ENCODE peak calls at places on chromosomes 1 and 21, in six cellular contexts. One of them, this sample, is unnamed.
A peak's percentile ranks its signal among the peaks of the same experiment; 100 is the strongest.

GRCh38 chr1:163450986-163451385 is 129.2 kb downstream of the NUF2 start:
- DNase-seq in Daoy: no peak
- DNase-seq in activated T-helper 1 cell treated with anti-CD3 and anti-CD28 coated beads, Interleukin-12 subunit alpha, Interleukin-12 subunit beta, Interleukin-2, Interleukin-4 antibody, amounts not matched to agents 30 ng/mL and 10 ng/mL and 1 ng/mL, durations not matched to agents 14 hours and 24 hours and 36 hours: no peak
- DNase-seq in left ventricle myocardium superior: no peak
- DNase-seq in NCI-H1436: no peak
- DNase-seq in NCI-H226: no peak
- DNase-seq in this sample: no peak

GRCh38 chr1:29259802-29260441 is 23.6 kb downstream of the PTPRU start:
- DNase-seq in left ventricle myocardium superior: peak; percentile 79
- DNase-seq in NCI-H226: no peak
- DNase-seq in activated T-helper 1 cell treated with anti-CD3 and anti-CD28 coated beads, Interleukin-12 subunit alpha, Interleukin-12 subunit beta, Interleukin-2, Interleukin-4 antibody, amounts not matched to agents 30 ng/mL and 10 ng/mL and 1 ng/mL, durations not matched to agents 14 hours and 24 hours and 36 hours: peak; percentile 16
- DNase-seq in Daoy: peak; percentile 39
- DNase-seq in NCI-H1436: no peak
- DNase-seq in this sample: peak; percentile 64

GRCh38 chr1:65066379-65066765 is 81.6 kb upstream of the AK4 start:
- DNase-seq in activated T-helper 1 cell treated with anti-CD3 and anti-CD28 coated beads, Interleukin-12 subunit alpha, Interleukin-12 subunit beta, Interleukin-2, Interleukin-4 antibody, amounts not matched to agents 30 ng/mL and 10 ng/mL and 1 ng/mL, durations not matched to agents 14 hours and 24 hours and 36 hours: no peak
- DNase-seq in NCI-H1436: no peak
- DNase-seq in Daoy: no peak
- DNase-seq in NCI-H226: no peak
- DNase-seq in left ventricle myocardium superior: no peak
- DNase-seq in this sample: no peak

GRCh38 chr21:45996311-45997204 is 15.0 kb downstream of the COL6A1 start:
- DNase-seq in Daoy: no peak
- DNase-seq in NCI-H226: no peak
- DNase-seq in left ventricle myocardium superior: peak; percentile 26
- DNase-seq in activated T-helper 1 cell treated with anti-CD3 and anti-CD28 coated beads, Interleukin-12 subunit alpha, Interleukin-12 subunit beta, Interleukin-2, Interleukin-4 antibody, amounts not matched to agents 30 ng/mL and 10 ng/mL and 1 ng/mL, durations not matched to agents 14 hours and 24 hours and 36 hours: no peak
- DNase-seq in NCI-H1436: no peak
- DNase-seq in this sample: no peak

GRCh38 chr1:92327794-92328193 is 28.9 kb downstream of the RPAP2 start:
- DNase-seq in Daoy: no peak
- DNase-seq in activated T-helper 1 cell treated with anti-CD3 and anti-CD28 coated beads, Interleukin-12 subunit alpha, Interleukin-12 subunit beta, Interleukin-2, Interleukin-4 antibody, amounts not matched to agents 30 ng/mL and 10 ng/mL and 1 ng/mL, durations not matched to agents 14 hours and 24 hours and 36 hours: no peak
- DNase-seq in left ventricle myocardium superior: no peak
- DNase-seq in NCI-H1436: no peak
- DNase-seq in NCI-H226: no peak
- DNase-seq in this sample: no peak

GRCh38 chr1:35031103-35031452 is 667 bp downstream of the ZMYM6 start:
- DNase-seq in left ventricle myocardium superior: peak; percentile 31
- DNase-seq in NCI-H1436: no peak
- DNase-seq in Daoy: peak; percentile 63
- DNase-seq in activated T-helper 1 cell treated with anti-CD3 and anti-CD28 coated beads, Interleukin-12 subunit alpha, Interleukin-12 subunit beta, Interleukin-2, Interleukin-4 antibody, amounts not matched to agents 30 ng/mL and 10 ng/mL and 1 ng/mL, durations not matched to agents 14 hours and 24 hours and 36 hours: peak; percentile 27
- DNase-seq in NCI-H226: no peak
- DNase-seq in this sample: peak; percentile 41

GRCh38 chr1:198669023-198669698 is 30.3 kb downstream of the PTPRC start:
- DNase-seq in activated T-helper 1 cell treated with anti-CD3 and anti-CD28 coated beads, Interleukin-12 subunit alpha, Interleukin-12 subunit beta, Interleukin-2, Interleukin-4 antibody, amounts not matched to agents 30 ng/mL and 10 ng/mL and 1 ng/mL, durations not matched to agents 14 hours and 24 hours and 36 hours: no peak
- DNase-seq in NCI-H226: peak; percentile 91
- DNase-seq in Daoy: peak; percentile 88
- DNase-seq in left ventricle myocardium superior: no peak
- DNase-seq in NCI-H1436: no peak
- DNase-seq in this sample: no peak

GRCh38 chr1:169119405-169119804 is 12.9 kb downstream of the ATP1B1 start:
- DNase-seq in left ventricle myocardium superior: no peak
- DNase-seq in NCI-H226: peak; percentile 90
- DNase-seq in NCI-H1436: no peak
- DNase-seq in Daoy: peak; percentile 65
- DNase-seq in activated T-helper 1 cell treated with anti-CD3 and anti-CD28 coated beads, Interleukin-12 subunit alpha, Interleukin-12 subunit beta, Interleukin-2, Interleukin-4 antibody, amounts not matched to agents 30 ng/mL and 10 ng/mL and 1 ng/mL, durations not matched to agents 14 hours and 24 hours and 36 hours: no peak
- DNase-seq in this sample: no peak

GRCh38 chr1:58883888-58884482 is 100.1 kb upstream of the JUN start:
- DNase-seq in NCI-H1436: no peak
- DNase-seq in NCI-H226: no peak
- DNase-seq in left ventricle myocardium superior: no peak
- DNase-seq in Daoy: no peak
- DNase-seq in activated T-helper 1 cell treated with anti-CD3 and anti-CD28 coated beads, Interleukin-12 subunit alpha, Interleukin-12 subunit beta, Interleukin-2, Interleukin-4 antibody, amounts not matched to agents 30 ng/mL and 10 ng/mL and 1 ng/mL, durations not matched to agents 14 hours and 24 hours and 36 hours: no peak
- DNase-seq in this sample: no peak

GRCh38 chr1:59718989-59719360 is 95.8 kb upstream of the HOOK1 start:
- DNase-seq in NCI-H226: no peak
- DNase-seq in Daoy: no peak
- DNase-seq in left ventricle myocardium superior: peak; percentile 65
- DNase-seq in NCI-H1436: no peak
- DNase-seq in activated T-helper 1 cell treated with anti-CD3 and anti-CD28 coated beads, Interleukin-12 subunit alpha, Interleukin-12 subunit beta, Interleukin-2, Interleukin-4 antibody, amounts not matched to agents 30 ng/mL and 10 ng/mL and 1 ng/mL, durations not matched to agents 14 hours and 24 hours and 36 hours: no peak
- DNase-seq in this sample: no peak

GRCh38 chr1:185155600-185156320 is 993 bp downstream of the TRMT1L start:
- DNase-seq in left ventricle myocardium superior: no peak
- DNase-seq in NCI-H226: no peak
- DNase-seq in activated T-helper 1 cell treated with anti-CD3 and anti-CD28 coated beads, Interleukin-12 subunit alpha, Interleukin-12 subunit beta, Interleukin-2, Interleukin-4 antibody, amounts not matched to agents 30 ng/mL and 10 ng/mL and 1 ng/mL, durations not matched to agents 14 hours and 24 hours and 36 hours: no peak
- DNase-seq in NCI-H1436: no peak
- DNase-seq in Daoy: peak; percentile 8
- DNase-seq in this sample: peak; percentile 13

GRCh38 chr1:40948741-40949528 is 30.6 kb upstream of the CTPS1 start:
- DNase-seq in left ventricle myocardium superior: peak; percentile 37
- DNase-seq in NCI-H1436: peak; percentile 38
- DNase-seq in Daoy: peak; percentile 77
- DNase-seq in NCI-H226: peak; percentile 56
- DNase-seq in activated T-helper 1 cell treated with anti-CD3 and anti-CD28 coated beads, Interleukin-12 subunit alpha, Interleukin-12 subunit beta, Interleukin-2, Interleukin-4 antibody, amounts not matched to agents 30 ng/mL and 10 ng/mL and 1 ng/mL, durations not matched to agents 14 hours and 24 hours and 36 hours: peak; percentile 47
- DNase-seq in this sample: peak; percentile 32

GRCh38 chr1:46549697-46550681 is 1.5 kb downstream of the KNCN start:
- DNase-seq in Daoy: peak; percentile 63
- DNase-seq in NCI-H226: no peak
- DNase-seq in left ventricle myocardium superior: no peak
- DNase-seq in NCI-H1436: peak; percentile 63
- DNase-seq in activated T-helper 1 cell treated with anti-CD3 and anti-CD28 coated beads, Interleukin-12 subunit alpha, Interleukin-12 subunit beta, Interleukin-2, Interleukin-4 antibody, amounts not matched to agents 30 ng/mL and 10 ng/mL and 1 ng/mL, durations not matched to agents 14 hours and 24 hours and 36 hours: peak; percentile 34
- DNase-seq in this sample: no peak

GRCh38 chr1:75786901-75787455 is 922 bp downstream of the RABGGTB start:
- DNase-seq in activated T-helper 1 cell treated with anti-CD3 and anti-CD28 coated beads, Interleukin-12 subunit alpha, Interleukin-12 subunit beta, Interleukin-2, Interleukin-4 antibody, amounts not matched to agents 30 ng/mL and 10 ng/mL and 1 ng/mL, durations not matched to agents 14 hours and 24 hours and 36 hours: peak; percentile 4
- DNase-seq in left ventricle myocardium superior: no peak
- DNase-seq in NCI-H1436: no peak
- DNase-seq in Daoy: no peak
- DNase-seq in NCI-H226: no peak
- DNase-seq in this sample: no peak

GRCh38 chr1:108817016-108817415 is 39.9 kb downstream of the AKNAD1 start:
- DNase-seq in NCI-H1436: no peak
- DNase-seq in NCI-H226: no peak
- DNase-seq in left ventricle myocardium superior: peak; percentile 34
- DNase-seq in activated T-helper 1 cell treated with anti-CD3 and anti-CD28 coated beads, Interleukin-12 subunit alpha, Interleukin-12 subunit beta, Interleukin-2, Interleukin-4 antibody, amounts not matched to agents 30 ng/mL and 10 ng/mL and 1 ng/mL, durations not matched to agents 14 hours and 24 hours and 36 hours: no peak
- DNase-seq in Daoy: peak; percentile 95
- DNase-seq in this sample: no peak